ENCODE peak calls at places on chromosome 5, in eight cellular contexts. L, N, G, W, R, H, A and X are unnamed samples.

GRCh38 chr5:145887976-145888574 is 15.3 kb upstream of the GRXCR2 start:
- DNase-seq in L (no peak), N (peak; percentile 75), G (peak; percentile 70), W (no peak), R (no peak), H (peak; percentile 55), A (no peak), X (peak; percentile 73)

GRCh38 chr5:180135128-180135955 is 63.8 kb upstream of the RNF130 start:
- DNase-seq in L (peak; percentile 55), N (no peak), G (peak; percentile 56), W (peak; percentile 10), R (no peak), H (peak; percentile 80), A (no peak), X (peak; percentile 23)

GRCh38 chr5:140151719-140152609 is 23.0 kb upstream of the CYSTM1 start:
- DNase-seq in L (no peak), N (no peak), G (no peak), W (no peak), R (no peak), H (no peak), A (no peak), X (no peak)

GRCh38 chr5:99543841-99544240 is 615.0 kb upstream of the CHD1 start:
- DNase-seq in L (no peak), N (peak; percentile 3), G (peak; percentile 35), W (no peak), R (no peak), H (no peak), A (no peak), X (no peak)

GRCh38 chr5:33973271-33973670 is 11.2 kb downstream of the SLC45A2 start:
- DNase-seq in L (no peak), N (no peak), G (no peak), W (peak; percentile 42), R (no peak), H (no peak), A (no peak), X (no peak)

GRCh38 chr5:1931590-1932138 is 48.9 kb upstream of the IRX4 start:
- DNase-seq in L (no peak), N (peak; percentile 61), G (no peak), W (no peak), R (no peak), H (no peak), A (no peak), X (peak; percentile 39)

GRCh38 chr5:109743041-109743531 is 53.4 kb downstream of the MAN2A1 start:
- DNase-seq in L (no peak), N (peak; percentile 86), G (no peak), W (no peak), R (no peak), H (no peak), A (no peak), X (no peak)

GRCh38 chr5:128684951-128685350 is 146.9 kb upstream of the FBN2 start:
- DNase-seq in L (no peak), N (no peak), G (peak; percentile 14), W (no peak), R (no peak), H (no peak), A (no peak), X (no peak)

GRCh38 chr5:10411336-10411735 is 30.3 kb upstream of the ROPN1L start:
- DNase-seq in L (no peak), N (no peak), G (no peak), W (no peak), R (no peak), H (no peak), A (no peak), X (no peak)

GRCh38 chr5:3276891-3277290 is 318.7 kb upstream of the IRX1 start:
- DNase-seq in L (no peak), N (peak; percentile 8), G (no peak), W (no peak), R (no peak), H (no peak), A (no peak), X (no peak)

GRCh38 chr5:329106-329757 is 7.7 kb downstream of the AHRR start:
- DNase-seq in L (no peak), N (no peak), G (no peak), W (no peak), R (no peak), H (peak; percentile 72), A (no peak), X (no peak)

GRCh38 chr5:90689064-90689463 is 130.5 kb downstream of the ADGRV1 start:
- DNase-seq in L (no peak), N (peak; percentile 42), G (no peak), W (no peak), R (no peak), H (no peak), A (no peak), X (no peak)

GRCh38 chr5:117872798-117873368 is 1115.5 kb downstream of the DTWD2 start:
- DNase-seq in L (no peak), N (peak; percentile 39), G (no peak), W (no peak), R (no peak), H (no peak), A (no peak), X (no peak)

GRCh38 chr5:170076211-170076610 is 29.5 kb upstream of the FOXI1 start:
- DNase-seq in L (no peak), N (no peak), G (no peak), W (no peak), R (no peak), H (no peak), A (no peak), X (no peak)

GRCh38 chr5:25295067-25295466 is 650.3 kb upstream of the CDH10 start:
- DNase-seq in L (no peak), N (no peak), G (no peak), W (no peak), R (no peak), H (peak; percentile 17), A (no peak), X (no peak)

DNA sequence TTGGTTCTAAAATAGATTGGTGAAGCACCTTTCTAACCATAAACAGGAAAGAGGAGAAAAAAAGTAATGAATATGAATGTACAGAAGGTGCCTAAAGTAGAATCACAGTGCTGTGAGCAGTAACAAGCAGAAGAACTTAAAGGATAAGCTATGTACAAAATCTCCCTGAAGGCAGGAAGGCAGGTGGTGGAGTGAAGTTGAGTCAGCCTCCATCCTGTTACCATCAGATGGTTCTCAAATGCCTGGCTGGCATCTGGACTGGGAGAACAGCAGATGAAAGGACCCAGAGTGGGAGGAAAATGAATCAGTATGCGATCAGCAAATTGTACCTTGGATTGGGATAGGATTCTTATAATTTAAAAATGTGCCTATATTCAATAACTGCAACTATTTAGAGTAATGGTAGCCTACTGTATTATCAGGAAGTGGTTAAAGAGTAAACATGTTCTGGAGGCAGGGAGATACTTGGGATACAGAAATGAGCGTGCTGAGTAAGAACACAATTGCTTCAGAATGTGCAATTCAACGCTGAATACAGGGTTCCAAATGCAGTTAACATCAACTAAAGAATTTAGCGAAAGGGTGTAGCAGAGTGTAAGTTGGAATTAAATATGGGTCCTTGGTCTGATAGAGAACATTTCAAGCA is 21.1 kb upstream of the FER start:
- DNase-seq in L (no peak), N (no peak), G (peak; percentile 25), W (no peak), R (no peak), H (no peak), A (no peak), X (no peak)
- H3K4me3 ChIP-seq in L (no peak overlapping the region), N (no peak overlapping the region), G (peak overlapping the region; percentile 79), W (no peak overlapping the region), R (no peak overlapping the region), H (peak overlapping the region; percentile 73), A (no peak overlapping the region), X (no peak overlapping the region)

GRCh38 chr5:115838885-115839518 is 2.4 kb downstream of the ATG12 start:
- DNase-seq in L (no peak), N (peak; percentile 75), G (peak; percentile 72), W (peak; percentile 78), R (no peak), H (peak; percentile 51), A (no peak), X (no peak)
- H3K4me3 ChIP-seq in L (no peak overlapping the region), N (no peak overlapping the region), G (peak overlapping the region; percentile 24), W (peak overlapping the region; percentile 66), R (no peak overlapping the region), H (peak overlapping the region; percentile 30), A (no peak overlapping the region), X (no peak overlapping the region)

DNA sequence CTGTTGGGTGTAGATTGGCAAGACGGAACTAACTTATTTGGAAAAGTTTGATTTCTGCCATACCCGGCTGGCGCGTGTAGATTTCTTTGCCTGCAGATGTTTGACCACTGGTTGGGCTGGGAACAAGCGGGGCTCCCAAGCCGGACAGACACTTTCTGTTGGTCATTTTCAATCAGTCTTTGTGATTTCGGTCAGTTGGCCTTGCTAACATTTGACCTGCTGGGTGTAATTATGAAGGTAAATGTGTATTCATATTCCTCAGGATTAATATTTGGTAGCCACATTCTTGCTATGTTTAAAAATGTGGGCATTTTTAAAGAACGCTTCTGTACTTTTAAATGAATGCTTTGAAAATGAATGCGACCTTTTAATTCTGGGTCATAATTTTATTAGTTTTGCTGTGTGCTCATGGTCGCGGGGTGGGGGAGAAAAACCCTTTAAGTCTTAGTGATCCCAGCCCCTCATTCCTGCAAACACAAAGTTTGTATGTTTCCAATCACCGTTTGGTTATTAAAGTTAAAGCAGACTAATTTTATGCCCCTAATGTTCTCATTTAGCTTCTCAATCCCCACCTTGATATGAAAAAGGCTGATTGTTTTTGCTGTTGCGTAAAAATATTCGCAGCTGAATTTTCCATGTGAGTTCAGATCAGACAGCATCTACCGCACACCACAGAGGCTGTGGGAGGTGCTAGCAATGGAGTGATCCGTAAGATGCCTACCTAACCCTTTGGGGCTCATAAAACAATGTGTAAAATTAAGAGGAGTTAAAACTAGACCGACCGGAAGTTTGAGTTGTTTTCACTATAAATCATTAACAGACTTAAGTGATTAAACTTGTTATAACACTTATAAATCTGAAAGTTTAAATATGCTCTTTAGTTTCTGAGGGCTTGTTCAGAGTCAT is 1.5 kb downstream of the RASGRF2 start:
- DNase-seq in L (no peak), N (no peak), G (peak; percentile 47), W (peak; percentile 28), R (no peak), H (no peak), A (no peak), X (no peak)
- H3K4me3 ChIP-seq in L (peak overlapping the region; percentile 45), N (peak overlapping the region; percentile 57), G (peak overlapping the region; percentile 76), W (peak overlapping the region; percentile 46), R (peak overlapping the region; percentile 2), H (no peak overlapping the region), A (peak overlapping the region; percentile 45), X (peak overlapping the region; percentile 54)

DNA sequence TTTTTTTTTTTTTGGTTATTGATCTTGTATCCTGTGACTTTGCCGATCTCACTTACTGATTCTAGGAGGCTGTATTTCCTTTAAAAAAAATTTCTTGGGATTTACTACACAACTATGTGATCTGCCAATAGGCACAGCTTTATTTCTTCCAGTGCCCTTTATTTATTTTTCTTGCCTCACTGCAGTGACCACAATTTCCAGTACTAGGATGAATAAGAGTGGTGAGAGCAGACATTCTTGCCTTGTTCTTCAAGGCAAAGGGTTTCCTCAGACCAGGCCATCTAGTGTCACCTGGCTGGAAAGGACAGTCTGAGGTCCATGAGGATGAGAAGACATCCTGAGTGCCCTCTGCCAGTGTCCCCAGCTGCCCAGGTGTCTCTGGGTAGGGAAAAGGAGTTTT is 265.4 kb downstream of the SPOCK1 start:
- DNase-seq in L (no peak), N (no peak), G (no peak), W (no peak), R (no peak), H (no peak), A (no peak), X (no peak)
- H3K4me3 ChIP-seq in L (no peak overlapping the region), N (no peak overlapping the region), G (no peak overlapping the region), W (no peak overlapping the region), R (no peak overlapping the region), H (no peak overlapping the region), A (no peak overlapping the region), X (no peak overlapping the region)

DNA sequence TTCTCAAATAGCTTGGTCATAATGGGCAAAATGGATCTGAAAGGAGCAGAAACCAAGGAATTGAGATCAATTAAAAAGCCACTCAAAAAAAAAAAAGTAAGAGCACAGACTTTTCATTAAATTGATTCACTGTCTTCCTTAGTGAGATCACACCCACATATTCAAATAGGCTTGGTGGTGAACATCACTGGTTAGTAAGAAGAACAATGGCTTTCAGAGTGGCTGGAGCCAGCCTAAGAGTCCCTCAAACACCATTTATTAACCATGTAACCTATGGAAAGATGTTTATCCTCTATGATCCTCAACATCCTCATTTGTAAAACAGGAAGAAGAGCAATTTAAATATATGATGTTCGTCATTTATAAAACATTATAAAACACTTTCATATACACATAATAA is 12.4 kb downstream of the CCDC112 start:
- DNase-seq in L (no peak), N (no peak), G (no peak), W (no peak), R (no peak), H (no peak), A (no peak), X (no peak)
- H3K4me3 ChIP-seq in L (no peak overlapping the region), N (no peak overlapping the region), G (no peak overlapping the region), W (no peak overlapping the region), R (no peak overlapping the region), H (no peak overlapping the region), A (no peak overlapping the region), X (no peak overlapping the region)